ENCODE peak calls at places on chromosomes 3 and 15, in four cellular contexts. T is GM12892, P is GM12878, B is H1. Z is an unnamed sample.
A peak's percentile ranks its signal among the peaks of the same experiment; 100 is the strongest.

GRCh38 chr3:8369638-8370037 is 132.0 kb upstream of the LMCD1 start:
- DNase-seq in T (no peak), P (no peak), B (no peak), Z (no peak)

GRCh38 chr3:143644370-143645089 is 203.7 kb downstream of the SLC9A9 start:
- DNase-seq in T (no peak), P (peak; percentile 26), B (peak; percentile 43), Z (peak; percentile 16)

GRCh38 chr15:90903733-90904536 is 833 bp downstream of the MAN2A2 start:
- DNase-seq in T (no peak), P (no peak), B (no peak), Z (no peak)

GRCh38 chr3:130354430-130354829 is 9.0 kb downstream of the COL6A5 start:
- DNase-seq in T (no peak), P (no peak), B (no peak), Z (no peak)

GRCh38 chr3:187875868-187876267 is 130.6 kb upstream of the BCL6 start:
- DNase-seq in T (no peak), P (no peak), B (no peak), Z (no peak)

GRCh38 chr3:129829640-129830039 is 63.9 kb downstream of the TMCC1 start:
- DNase-seq in T (no peak), P (no peak), B (no peak), Z (no peak)

GRCh38 chr15:20346082-20346805 is 195.4 kb downstream of the GOLGA6L6 start:
- DNase-seq in T (no peak), P (no peak), B (no peak), Z (no peak)

GRCh38 chr3:143640774-143641173 is 207.5 kb downstream of the SLC9A9 start:
- DNase-seq in T (no peak), P (no peak), B (no peak), Z (no peak)

GRCh38 chr3:187773233-187773962 is 28.1 kb upstream of the BCL6 start:
- DNase-seq in T (peak; percentile 17), P (peak; percentile 48), B (no peak), Z (no peak)

GRCh38 chr15:80773122-80773551 is 6.0 kb upstream of the CEMIP start:
- DNase-seq in T (no peak), P (no peak), B (no peak), Z (no peak)

GRCh38 chr3:50122661-50123391 is 32.3 kb upstream of the SEMA3F start:
- DNase-seq in T (no peak), P (no peak), B (no peak), Z (no peak)

GRCh38 chr3:51384145-51384729 is 854 bp upstream of the MANF start:
- DNase-seq in T (peak; percentile 47), P (no peak), B (no peak), Z (no peak)

GRCh38 chr3:52041118-52041847 is 15.1 kb downstream of the DUSP7 start:
- DNase-seq in T (no peak), P (no peak), B (no peak), Z (no peak)

GRCh38 chr3:181017690-181018089 is 28.2 kb upstream of the DNAJC19 start:
- DNase-seq in T (no peak), P (no peak), B (no peak), Z (no peak)

GRCh38 chr15:33934396-33934795 is 33.9 kb upstream of the CHRM5 start:
- DNase-seq in T (no peak), P (no peak), B (no peak), Z (no peak)

GRCh38 chr15:84633311-84634227 is 20.5 kb downstream of the WDR73 start:
- DNase-seq in T (peak; percentile 35), P (no peak), B (no peak), Z (peak; percentile 42)

GRCh38 chr15:80512729-80513670 is 108.8 kb downstream of the ARNT2 start:
- DNase-seq in T (no peak), P (no peak), B (no peak), Z (no peak)

GRCh38 chr15:39285663-39286062 is 295.2 kb upstream of the THBS1 start:
- DNase-seq in T (no peak), P (no peak), B (no peak), Z (no peak)

GRCh38 chr15:48494646-48495045 is 150.9 kb downstream of the FBN1 start:
- DNase-seq in T (no peak), P (no peak), B (no peak), Z (no peak)

GRCh38 chr15:29668120-29668602 is 154.1 kb downstream of the TJP1 start:
- DNase-seq in T (no peak), P (peak; percentile 2), B (peak; percentile 79), Z (no peak)
- TF ChIP-seq TAF1 in T (no peak), P (no peak), B (no peak), Z (no peak)

DNA sequence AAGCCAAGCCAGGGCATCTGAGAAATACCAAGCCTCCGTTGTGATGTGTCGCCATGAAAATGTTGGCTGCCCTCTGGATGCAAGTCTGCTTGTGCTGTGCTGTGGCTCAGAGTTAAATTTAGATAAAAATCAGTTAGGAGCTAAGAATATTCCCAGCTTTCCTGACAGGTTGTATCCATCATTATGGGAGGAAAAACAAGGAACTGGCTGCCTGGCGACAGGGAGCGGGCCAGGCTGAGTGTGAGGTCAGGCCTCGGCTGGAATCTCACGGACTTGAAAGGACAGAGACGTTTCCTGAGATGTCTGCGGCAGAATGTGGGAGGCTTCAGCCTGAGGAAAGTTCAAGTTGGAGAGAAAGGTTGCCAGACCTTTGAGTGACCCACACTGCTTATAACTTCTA is 213.8 kb downstream of the THSD4 start:
- DNase-seq in T (no peak), P (no peak), B (no peak), Z (no peak)
- TF ChIP-seq POLR2AphosphoS5 in T (no peak), P (no peak), B (no peak), Z (no peak)

GRCh38 chr3:107913671-107914070 is 177.2 kb downstream of the CD47 start:
- DNase-seq in T (no peak), P (no peak), B (no peak), Z (no peak)

GRCh38 chr3:107911337-107912000 is 179.4 kb downstream of the CD47 start:
- DNase-seq in T (no peak), P (no peak), B (no peak), Z (no peak)

GRCh38 chr3:107916166-107916565 is 174.7 kb downstream of the CD47 start:
- DNase-seq in T (no peak), P (no peak), B (no peak), Z (no peak)

DNA sequence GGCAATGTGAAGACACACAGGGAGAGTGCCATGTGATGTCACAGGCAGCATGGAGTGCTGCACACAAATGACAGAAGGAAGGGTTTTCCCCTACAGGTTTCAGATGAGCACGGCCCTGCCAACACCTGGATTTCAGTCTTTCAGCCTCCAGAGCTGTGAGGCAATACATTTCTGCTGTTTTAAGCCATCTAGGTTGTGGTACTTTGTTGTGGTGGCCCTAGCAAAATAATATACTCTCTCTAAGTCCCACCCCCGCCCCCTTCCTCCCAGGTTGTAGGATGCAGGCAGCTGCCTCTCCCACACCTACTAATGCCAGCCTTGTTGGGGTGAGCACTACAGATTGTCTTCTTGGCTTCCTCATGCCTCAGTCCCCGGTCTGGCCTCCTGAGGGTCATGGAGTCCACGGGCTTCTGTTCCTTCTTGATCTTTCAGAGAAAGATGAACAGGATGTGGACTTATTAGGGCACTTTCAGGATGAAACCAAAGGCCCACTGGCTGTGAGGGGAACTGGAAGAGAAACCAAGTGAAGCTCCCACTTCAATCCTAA is 180.0 kb downstream of the CD47 start:
- DNase-seq in T (no peak), P (peak; percentile 24), B (no peak), Z (peak; percentile 3)
- TF ChIP-seq TAF1 in T (no peak), P (no peak), B (no peak), Z (no peak)

GRCh38 chr3:5767304-5767703 is 579.8 kb downstream of the EDEM1 start:
- DNase-seq in T (no peak), P (no peak), B (no peak), Z (no peak)
- TF ChIP-seq POLR2AphosphoS5 in T (no peak), P (no peak), B (no peak), Z (no peak)